ENCODE peak calls at places on chromosomes 11 and 22, in four cellular contexts. D is esophagus squamous epithelium, H is ELR, X is Calu3. Q is an unnamed sample.

GRCh38 chr22:43811777-43812148 is 342 bp downstream of the EFCAB6 start:
- DNase-seq in D (no peak), H (peak; percentile 35), X (no peak), Q (no peak)

GRCh38 chr22:17120281-17120680 is 879 bp downstream of the TMEM121B start:
- DNase-seq in D (no peak), H (peak; percentile 19), X (peak; percentile 64), Q (peak; percentile 41)

GRCh38 chr11:76455331-76455730 is 10.5 kb downstream of the EMSY start:
- DNase-seq in D (no peak), H (no peak), X (no peak), Q (no peak)

GRCh38 chr11:60887531-60887930 is 18.9 kb downstream of the PRPF19 start:
- DNase-seq in D (no peak), H (peak; percentile 70), X (peak; percentile 47), Q (no peak)

GRCh38 chr11:117815262-117815803 is 9.2 kb downstream of the FXYD2 start:
- DNase-seq in D (peak; percentile 37), H (no peak), X (no peak), Q (peak; percentile 56)

GRCh38 chr11:61103851-61104423 is 1.6 kb downstream of the CD5 start:
- DNase-seq in D (no peak), H (no peak), X (no peak), Q (no peak)

GRCh38 chr22:24803064-24803542 is 2.9 kb upstream of the SGSM1 start:
- DNase-seq in D (no peak), H (peak; percentile 51), X (peak; percentile 81), Q (peak; percentile 64)

GRCh38 chr11:107606122-107606521 is 15.2 kb downstream of the ELMOD1 start:
- DNase-seq in D (no peak), H (peak; percentile 29), X (no peak), Q (no peak)

GRCh38 chr11:107583629-107584195 is 7.2 kb upstream of the ELMOD1 start:
- DNase-seq in D (no peak), H (peak; percentile 90), X (no peak), Q (no peak)

GRCh38 chr11:17703951-17704350 is 15.4 kb upstream of the MYOD1 start:
- DNase-seq in D (no peak), H (peak; percentile 59), X (no peak), Q (no peak)

GRCh38 chr11:110028904-110029303 is 64.3 kb upstream of the ZC3H12C start:
- DNase-seq in D (no peak), H (no peak), X (no peak), Q (no peak)

GRCh38 chr22:17931400-17931825 is 92.9 kb downstream of the MICAL3 start:
- DNase-seq in D (no peak), H (no peak), X (no peak), Q (no peak)

GRCh38 chr22:24146791-24147353 is 34.4 kb upstream of the SUSD2 start:
- DNase-seq in D (no peak), H (peak; percentile 42), X (no peak), Q (no peak)

GRCh38 chr11:102168483-102168882 is 58.2 kb downstream of the YAP1 start:
- DNase-seq in D (no peak), H (peak; percentile 59), X (no peak), Q (no peak)

Q was measured in T-helper 9 cell.